ENCODE peak calls at places on chromosome X, in seven cellular contexts. P is iris pigment epithelial cell, X is amniotic stem cell, Q is astrocyte of the spinal cord, E is GM06990, M is hepatocyte, G is midbrain. Z is an unnamed sample.

GRCh38 chrX:130216312-130216711 is 44.5 kb downstream of the RAB33A start:
- DNase-seq in P (peak), X (no peak), Q (no peak), E (no peak), M (no peak), G (no peak), Z (no peak)

GRCh38 chrX:45274576-45274975 is 73.9 kb upstream of the DIPK2B start:
- DNase-seq in P (peak), X (no peak), Q (peak), E (no peak), M (no peak), G (no peak), Z (no peak)

GRCh38 chrX:69562904-69563568 is 52.9 kb upstream of the EDA start:
- DNase-seq in P (no peak), X (no peak), Q (no peak), E (no peak), M (no peak), G (no peak), Z (no peak)

GRCh38 chrX:98068210-98068609 is 1184.5 kb downstream of the RPA4 start:
- DNase-seq in P (no peak), X (no peak), Q (peak), E (no peak), M (peak), G (no peak), Z (no peak)

GRCh38 chrX:23883737-23884354 is 23.9 kb downstream of the APOO start:
- DNase-seq in P (peak), X (no peak), Q (peak), E (no peak), M (no peak), G (no peak), Z (no peak)

GRCh38 chrX:9728271-9728670 is 37.4 kb downstream of the GPR143 start:
- DNase-seq in P (no peak), X (no peak), Q (no peak), E (no peak), M (no peak), G (no peak), Z (no peak)

GRCh38 chrX:38654302-38654701 is 93.0 kb downstream of the TSPAN7 start:
- DNase-seq in P (peak), X (no peak), Q (peak), E (no peak), M (peak), G (peak), Z (no peak)

GRCh38 chrX:12949927-12950656 is 24.8 kb upstream of the TMSB4X start:
- DNase-seq in P (peak), X (peak), Q (peak), E (peak), M (peak), G (peak), Z (peak)

GRCh38 chrX:18927558-18927957 is 56.4 kb downstream of the PHKA2 start:
- DNase-seq in P (no peak), X (no peak), Q (no peak), E (no peak), M (no peak), G (no peak), Z (no peak)

GRCh38 chrX:41350150-41350975 is 16.4 kb downstream of the DDX3X start:
- DNase-seq in P (peak), X (no peak), Q (peak), E (no peak), M (no peak), G (no peak), Z (no peak)

Z was measured in central memory CD8-positive, alpha-beta T cell.